ENCODE peak calls at places on chromosome 16, in ten cellular contexts. D is lung, P is OCI-LY7, R is ovary, C is ascending aorta, I is AG10803, O is fibroblast of lung, L is hepatocyte, B is GM13977, Q is natural killer cell. J is an unnamed sample.

GRCh38 chr16:69294051-69294450 is 17.1 kb upstream of the VPS4A start:
- DNase-seq in D (no peak), P (no peak), R (no peak), C (no peak), I (peak; percentile 42), O (no peak), L (no peak), B (no peak), Q (no peak), J (no peak)

GRCh38 chr16:64437706-64438329 is 684.0 kb downstream of the CDH11 start:
- DNase-seq in D (no peak), P (no peak), R (no peak), C (no peak), I (no peak), O (no peak), L (peak; percentile 13), B (no peak), Q (no peak), J (no peak)

GRCh38 chr16:89722392-89723278 is 1.3 kb downstream of the ZNF276 start:
- DNase-seq in D (peak; percentile 86), P (no peak), R (no peak), C (peak; percentile 78), I (no peak), O (peak; percentile 77), L (peak; percentile 55), B (peak; percentile 66), Q (peak; percentile 64), J (peak; percentile 51)

GRCh38 chr16:50274771-50275415 is 8.5 kb downstream of the ADCY7 start:
- DNase-seq in D (no peak), P (peak; percentile 18), R (no peak), C (no peak), I (no peak), O (no peak), L (no peak), B (no peak), Q (no peak), J (no peak)

GRCh38 chr16:79267781-79268180 is 332.8 kb downstream of the MAF start:
- DNase-seq in D (no peak), P (no peak), R (no peak), C (no peak), I (no peak), O (no peak), L (no peak), B (no peak), Q (no peak), J (no peak)

GRCh38 chr16:89450537-89450936 is 39.8 kb downstream of the ANKRD11 start:
- DNase-seq in D (no peak), P (no peak), R (no peak), C (no peak), I (no peak), O (no peak), L (no peak), B (no peak), Q (no peak), J (no peak)

GRCh38 chr16:27285676-27286196 is 17.2 kb upstream of the NSMCE1 start:
- DNase-seq in D (no peak), P (no peak), R (no peak), C (peak; percentile 68), I (no peak), O (no peak), L (no peak), B (no peak), Q (no peak), J (no peak)

GRCh38 chr16:63982156-63982555 is 1139.7 kb downstream of the CDH11 start:
- DNase-seq in D (no peak), P (no peak), R (no peak), C (no peak), I (no peak), O (no peak), L (no peak), B (no peak), Q (no peak), J (no peak)

GRCh38 chr16:30478766-30479478 is 6.4 kb downstream of the ITGAL start:
- DNase-seq in D (no peak), P (no peak), R (no peak), C (no peak), I (no peak), O (no peak), L (no peak), B (no peak), Q (no peak), J (no peak)

GRCh38 chr16:64440421-64440831 is 681.4 kb downstream of the CDH11 start:
- DNase-seq in D (no peak), P (no peak), R (no peak), C (peak; percentile 62), I (peak; percentile 99), O (peak; percentile 99), L (peak; percentile 36), B (no peak), Q (no peak), J (no peak)

GRCh38 chr16:75402174-75402820 is 31.0 kb downstream of the CFDP1 start:
- DNase-seq in D (no peak), P (no peak), R (no peak), C (no peak), I (peak; percentile 40), O (peak; percentile 84), L (peak; percentile 46), B (no peak), Q (no peak), J (no peak)

GRCh38 chr16:86044241-86044671 is 145.3 kb downstream of the IRF8 start:
- DNase-seq in D (no peak), P (peak; percentile 46), R (no peak), C (no peak), I (peak; percentile 18), O (peak; percentile 39), L (peak; percentile 62), B (peak; percentile 73), Q (peak; percentile 40), J (peak; percentile 74)
- TF ChIP-seq CTCF in D (peak; percentile 18), P (peak; percentile 85), R (no peak), C (peak; percentile 22), I (peak; percentile 52), O (peak; percentile 55), L (peak; percentile 46), B (peak; percentile 63), Q (peak; percentile 52), J (peak; percentile 49)

GRCh38 chr16:19011169-19011731 is 27.5 kb downstream of the TMC7 start:
- DNase-seq in D (no peak), P (no peak), R (no peak), C (no peak), I (no peak), O (no peak), L (no peak), B (no peak), Q (no peak), J (no peak)
- TF ChIP-seq CTCF in D (no peak), P (no peak), R (no peak), C (no peak), I (no peak), O (peak; percentile 6), L (no peak), B (no peak), Q (no peak), J (no peak)

DNA sequence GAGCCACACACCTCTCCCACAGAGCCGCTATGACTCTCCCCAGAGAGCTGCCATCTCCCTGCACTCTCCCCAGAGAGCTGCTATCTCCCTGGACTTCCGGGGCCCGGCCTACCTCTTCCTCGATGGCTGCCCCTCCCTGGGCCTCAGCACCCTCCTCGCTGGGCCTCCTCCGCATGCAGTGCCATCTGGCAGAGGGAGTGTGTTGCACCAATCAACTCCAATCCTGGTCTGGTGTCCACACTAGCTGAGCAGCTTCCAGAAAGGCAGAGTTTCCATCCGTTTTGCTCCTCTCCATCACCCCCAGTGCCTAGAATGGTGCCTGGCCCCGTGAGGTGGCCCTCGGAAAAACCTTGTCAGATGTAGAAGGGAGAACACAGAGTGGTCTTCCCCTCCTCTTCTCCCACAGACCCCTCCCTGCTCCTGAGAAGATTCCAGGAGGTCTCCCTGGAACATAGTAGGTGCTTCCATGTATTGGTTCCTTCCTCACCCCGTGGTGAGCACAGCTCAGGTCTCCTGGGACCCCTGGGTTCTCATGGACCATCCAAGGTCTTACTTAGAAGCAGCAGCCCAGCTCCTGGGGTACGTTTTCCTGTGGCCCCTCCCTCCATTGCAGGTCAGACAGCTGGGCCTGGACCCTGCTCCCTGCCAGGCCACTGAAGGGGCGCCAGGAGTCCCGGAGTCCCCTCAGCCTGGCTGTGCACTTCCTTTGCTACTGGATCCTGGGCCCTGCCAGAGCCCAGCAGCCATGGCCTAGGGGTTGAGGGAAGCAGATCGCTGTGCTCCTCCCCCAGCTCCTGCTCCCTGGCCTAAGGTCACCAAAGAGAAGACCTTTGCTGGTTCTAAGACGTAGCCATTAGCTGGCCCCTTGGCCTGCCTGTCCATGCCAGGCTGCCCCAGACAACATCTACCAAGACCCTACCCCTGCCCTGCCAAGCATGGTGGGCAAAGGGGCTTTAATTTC is 233.8 kb upstream of the GSE1 start:
- DNase-seq in D (no peak), P (no peak), R (no peak), C (no peak), I (no peak), O (no peak), L (no peak), B (no peak), Q (no peak), J (no peak)
- TF ChIP-seq CTCF in D (no peak), P (no peak), R (no peak), C (no peak), I (no peak), O (no peak), L (no peak), B (no peak), Q (no peak), J (no peak)

GRCh38 chr16:56221995-56222394 is 30.7 kb downstream of the GNAO1 start:
- DNase-seq in D (no peak), P (no peak), R (no peak), C (no peak), I (no peak), O (no peak), L (no peak), B (no peak), Q (no peak), J (no peak)
- TF ChIP-seq CTCF in D (no peak), P (no peak), R (no peak), C (no peak), I (no peak), O (no peak), L (no peak), B (no peak), Q (no peak), J (no peak)

DNA sequence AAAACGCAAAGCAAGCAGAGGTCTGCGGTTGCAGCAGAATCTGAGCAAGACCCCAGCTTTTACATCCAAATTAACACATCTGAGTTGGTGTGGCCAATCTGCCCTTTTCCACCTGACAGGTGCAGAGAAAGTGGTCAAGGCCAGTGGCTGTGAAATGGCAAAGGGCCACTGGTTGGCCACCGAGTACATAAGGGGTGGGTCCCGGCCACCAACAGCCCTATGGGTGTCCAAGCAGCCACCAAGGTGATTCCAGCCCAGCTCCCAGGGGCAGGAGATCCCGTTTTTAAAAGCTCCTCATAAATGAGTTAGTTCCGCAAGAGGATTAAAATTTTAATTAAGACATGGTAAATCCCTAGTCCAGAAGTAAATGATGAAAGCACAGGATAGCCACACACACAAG is 29.1 kb downstream of the USP7 start:
- DNase-seq in D (no peak), P (no peak), R (no peak), C (no peak), I (no peak), O (no peak), L (no peak), B (no peak), Q (no peak), J (no peak)
- TF ChIP-seq CTCF in D (no peak), P (no peak), R (no peak), C (no peak), I (no peak), O (no peak), L (no peak), B (no peak), Q (no peak), J (no peak)

GRCh38 chr16:84270071-84270470 is 24.6 kb upstream of the WFDC1 start:
- DNase-seq in D (no peak), P (no peak), R (no peak), C (no peak), I (no peak), O (no peak), L (no peak), B (no peak), Q (no peak), J (no peak)
- TF ChIP-seq CTCF in D (no peak), P (no peak), R (no peak), C (no peak), I (no peak), O (no peak), L (no peak), B (no peak), Q (no peak), J (no peak)

J was measured in GM10248.